ENCODE peak calls at places on chromosomes 4 and X, in five cellular contexts. V is GM12865, Z is hepatocyte, Y is GM20000, J is colonic mucosa. K is an unnamed sample.

GRCh38 chr4:86582453-86582852 is 11.7 kb upstream of the PTPN13 start:
- DNase-seq in V (no peak), Z (no peak), Y (no peak), J (no peak), K (no peak)

GRCh38 chrX:75522565-75523411 is at the start of gene ZDHHC15:
- DNase-seq in J (peak), Z (peak), Y (no peak), V (no peak), K (no peak)

GRCh38 chrX:139831689-139832456 is 101.0 kb downstream of the ATP11C start:
- DNase-seq in Y (no peak), V (peak), J (peak), Z (peak), K (peak)

GRCh38 chr4:25441519-25442117 is 64.6 kb downstream of the ANAPC4 start:
- DNase-seq in Y (peak), J (peak), Z (peak), V (peak), K (peak)

GRCh38 chr4:16256343-16256742 is 30.1 kb upstream of the TAPT1 start:
- DNase-seq in V (no peak), Y (no peak), J (no peak), Z (no peak), K (no peak)

GRCh38 chrX:42934020-42934701 is 156.2 kb upstream of the PPP1R2C start:
- DNase-seq in Y (peak), V (peak), J (peak), Z (no peak), K (peak)

GRCh38 chr4:34182346-34182745 is 2062.0 kb downstream of the ARAP2 start:
- DNase-seq in Z (no peak), V (no peak), J (no peak), Y (no peak), K (no peak)

GRCh38 chr4:155741546-155741945 is 17.3 kb upstream of the GUCY1B1 start:
- DNase-seq in J (no peak), Z (no peak), V (no peak), Y (no peak), K (no peak)

GRCh38 chrX:109049416-109049815 is 313.1 kb upstream of the IRS4 start:
- DNase-seq in J (no peak), Y (no peak), Z (no peak), V (no peak), K (no peak)

GRCh38 chr4:140382732-140383131 is 9.3 kb downstream of the SCOC start:
- DNase-seq in Z (no peak), V (no peak), J (no peak), Y (no peak), K (no peak)

GRCh38 chrX:12115377-12115776 is 22.9 kb upstream of the FRMPD4 start:
- DNase-seq in Y (no peak), J (no peak), V (no peak), Z (no peak), K (no peak)

GRCh38 chr4:140152015-140152703 is 1.8 kb downstream of the MAML3 start:
- DNase-seq in V (no peak), Y (peak), Z (peak), J (peak), K (peak)

GRCh38 chrX:37871626-37872302 is 24.4 kb upstream of the DYNLT3 start:
- DNase-seq in V (no peak), Y (no peak), Z (peak), J (no peak), K (no peak)

GRCh38 chr4:79413032-79413431 is 5.0 kb upstream of the GK2 start:
- DNase-seq in Z (no peak), V (no peak), Y (no peak), J (no peak), K (no peak)

GRCh38 chr4:9765091-9765490 is 16.3 kb upstream of the DRD5 start:
- DNase-seq in V (peak), Y (peak), Z (peak), J (peak), K (peak)

GRCh38 chr4:102736636-102737549 is 23.9 kb downstream of the MANBA start:
- DNase-seq in V (no peak), Z (peak), Y (no peak), J (no peak), K (no peak)

GRCh38 chr4:115108850-115109249 is 4.6 kb downstream of the NDST4 start:
- DNase-seq in Z (no peak), J (no peak), Y (no peak), V (no peak), K (no peak)

GRCh38 chrX:11564546-11564945 is 101.2 kb downstream of the ARHGAP6 start:
- DNase-seq in J (no peak), Y (no peak), V (no peak), Z (no peak), K (no peak)

GRCh38 chrX:15930585-15930984 is 76.0 kb upstream of the AP1S2 start:
- DNase-seq in J (no peak), Y (peak), Z (peak), V (peak), K (peak)

GRCh38 chr4:81237791-81238190 is 22.8 kb upstream of the PRKG2 start:
- DNase-seq in V (no peak), Y (no peak), J (no peak), Z (no peak), K (no peak)

GRCh38 chrX:46029777-46030176 is 515.4 kb downstream of the ZNF674 start:
- DNase-seq in J (no peak), Y (no peak), V (no peak), Z (no peak), K (no peak)

GRCh38 chr4:55866973-55867574 is 13.6 kb downstream of the EXOC1 start:
- DNase-seq in Z (peak), J (no peak), V (peak), Y (peak), K (peak)

GRCh38 chrX:51779306-51779705 is 36.1 kb downstream of the GSPT2 start:
- DNase-seq in J (no peak), Z (no peak), V (no peak), Y (no peak), K (no peak)

GRCh38 chr4:183171484-183172267 is 72.6 kb downstream of the WWC2 start:
- DNase-seq in J (no peak), V (no peak), Y (no peak), Z (no peak), K (no peak)

GRCh38 chr4:137125011-137125410 is 407.3 kb downstream of the PCDH18 start:
- DNase-seq in V (no peak), J (peak), Z (peak), Y (no peak), K (no peak)

GRCh38 chr4:48708610-48709009 is 71.5 kb downstream of the FRYL start:
- DNase-seq in Y (no peak), Z (no peak), J (no peak), V (no peak), K (no peak)

GRCh38 chr4:152640058-152640921 is 39.5 kb downstream of the TMEM154 start:
- DNase-seq in Y (no peak), J (no peak), Z (peak), V (no peak), K (no peak)

GRCh38 chrX:101483705-101484104 is 1.6 kb upstream of the ARMCX4 start:
- DNase-seq in Z (no peak), Y (no peak), J (no peak), V (no peak), K (no peak)

GRCh38 chr4:26447378-26447777 is 42.9 kb downstream of the CCKAR start:
- DNase-seq in Z (no peak), J (no peak), Y (no peak), V (no peak), K (no peak)

GRCh38 chr4:169675825-169676224 is 55.4 kb downstream of the CLCN3 start:
- DNase-seq in J (no peak), Y (no peak), V (no peak), Z (no peak), K (peak)

GRCh38 chr4:6331018-6331417 is 61.4 kb downstream of the WFS1 start:
- DNase-seq in V (peak), J (no peak), Y (peak), Z (peak), K (peak)
- TF ChIP-seq CTCF in V (peak), J (peak), Y (peak), Z (peak), K (peak)

GRCh38 chr4:157128395-157128794 is 52.4 kb downstream of the GLRB start:
- DNase-seq in V (no peak), Z (peak), Y (no peak), J (no peak), K (no peak)
- TF ChIP-seq CTCF in V (no peak), Z (peak), Y (no peak), J (no peak), K (no peak)

DNA sequence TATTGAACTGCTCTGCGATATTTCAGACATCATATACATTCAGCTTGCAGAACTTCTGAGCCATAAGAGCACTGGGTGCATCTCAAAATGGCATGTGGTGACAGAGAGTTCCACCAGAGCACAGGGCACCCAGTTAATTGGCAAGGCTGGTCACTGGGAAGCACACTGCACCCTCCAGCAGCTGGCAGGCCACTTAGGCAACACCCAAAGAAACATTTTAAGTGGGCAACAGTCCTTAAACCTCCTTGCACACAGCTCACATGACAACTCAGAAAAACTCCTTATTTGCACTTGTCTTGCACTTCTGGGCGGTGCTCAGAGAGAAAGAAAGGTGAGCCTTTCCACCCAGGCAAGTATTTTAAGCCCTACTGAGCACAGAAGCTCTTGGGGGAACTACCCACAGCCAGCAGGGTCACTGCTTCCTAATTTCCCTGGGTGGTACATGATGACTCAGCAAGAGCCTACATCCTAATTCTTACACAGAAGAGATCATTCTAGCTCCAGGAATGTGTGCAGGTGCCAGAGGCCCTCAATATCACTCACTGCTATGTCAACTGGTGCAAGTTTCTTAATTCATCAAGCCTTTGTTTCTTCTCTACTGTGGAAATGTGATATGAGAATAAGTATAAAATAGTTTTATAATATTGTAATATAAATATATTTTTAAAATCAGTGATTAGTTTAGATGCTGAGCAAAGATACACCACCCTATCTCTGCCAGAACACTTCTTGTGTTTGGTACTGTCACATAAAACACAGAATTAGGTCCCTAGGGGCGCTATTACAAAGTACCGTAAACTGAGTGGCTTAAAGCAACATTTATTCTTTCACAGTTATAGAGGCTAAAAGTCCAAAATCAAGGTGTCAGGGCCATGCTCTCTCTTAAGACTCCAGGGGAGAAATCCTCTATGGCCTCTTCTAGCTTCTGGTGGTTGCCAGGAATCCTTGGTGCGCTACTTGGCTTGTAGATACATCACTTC is 155.1 kb upstream of the PPARGC1A start:
- DNase-seq in Y (no peak), V (no peak), Z (no peak), J (no peak), K (no peak)
- TF ChIP-seq CTCF in Y (no peak), V (no peak), Z (no peak), J (no peak), K (no peak)

DNA sequence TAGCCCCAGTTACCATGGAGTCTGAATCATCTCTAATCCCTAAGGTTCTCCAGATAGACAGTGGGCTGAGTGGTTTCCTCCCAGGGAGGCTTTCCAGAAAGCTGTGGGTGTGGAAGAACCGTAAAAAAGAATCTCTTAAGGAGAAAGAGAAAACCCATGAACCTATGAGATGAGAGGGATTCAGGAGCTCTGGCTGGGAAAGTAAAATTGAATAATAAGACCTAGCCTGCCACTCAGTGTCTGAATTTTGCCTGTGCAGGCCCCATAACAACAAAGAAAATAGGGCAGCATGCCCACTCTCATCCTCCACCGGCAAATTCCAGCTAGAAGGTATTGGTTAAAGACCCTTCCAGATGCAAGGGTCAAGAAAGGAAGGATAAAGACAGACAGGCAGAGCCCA is 16.9 kb downstream of the AWAT2 start:
- DNase-seq in Y (no peak), V (no peak), J (no peak), Z (no peak), K (no peak)
- TF ChIP-seq CTCF in Y (no peak), V (no peak), J (no peak), Z (no peak), K (no peak)

DNA sequence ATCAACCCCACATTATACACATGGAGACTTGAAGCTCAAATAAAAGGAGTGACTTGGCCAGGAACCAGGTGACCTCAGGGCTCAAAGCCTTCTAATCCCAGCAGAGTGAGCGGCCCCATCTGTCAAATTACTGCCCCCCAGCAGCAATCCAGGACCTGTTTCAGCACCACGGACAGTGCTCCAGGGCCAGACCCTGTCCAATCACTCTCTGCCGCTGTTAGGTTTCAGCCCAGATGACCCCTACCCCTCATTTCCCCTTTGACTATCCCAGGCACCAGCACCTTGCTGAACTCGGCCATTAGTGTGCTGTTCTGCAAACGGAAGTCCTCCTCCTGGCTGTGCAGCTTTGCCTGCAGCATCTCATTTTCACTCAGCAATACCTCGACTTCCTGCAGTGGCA is 5.1 kb downstream of the GRIPAP1 start:
- DNase-seq in Z (no peak), V (no peak), Y (no peak), J (no peak), K (no peak)
- TF ChIP-seq CTCF in Z (no peak), V (no peak), Y (no peak), J (no peak), K (no peak)

GRCh38 chr4:4425119-4425690 is 38.3 kb downstream of the NSG1 start:
- DNase-seq in Z (no peak), J (no peak), Y (no peak), V (no peak), K (no peak)

GRCh38 chr4:4427886-4428285 is 41.0 kb downstream of the NSG1 start:
- DNase-seq in J (no peak), V (no peak), Y (no peak), Z (no peak), K (no peak)

GRCh38 chr4:4427478-4427870 is 40.6 kb downstream of the NSG1 start:
- DNase-seq in Z (no peak), V (no peak), J (no peak), Y (no peak), K (no peak)

GRCh38 chr4:4425696-4426095 is 38.8 kb downstream of the NSG1 start:
- DNase-seq in J (peak), V (no peak), Z (no peak), Y (no peak), K (no peak)

DNA sequence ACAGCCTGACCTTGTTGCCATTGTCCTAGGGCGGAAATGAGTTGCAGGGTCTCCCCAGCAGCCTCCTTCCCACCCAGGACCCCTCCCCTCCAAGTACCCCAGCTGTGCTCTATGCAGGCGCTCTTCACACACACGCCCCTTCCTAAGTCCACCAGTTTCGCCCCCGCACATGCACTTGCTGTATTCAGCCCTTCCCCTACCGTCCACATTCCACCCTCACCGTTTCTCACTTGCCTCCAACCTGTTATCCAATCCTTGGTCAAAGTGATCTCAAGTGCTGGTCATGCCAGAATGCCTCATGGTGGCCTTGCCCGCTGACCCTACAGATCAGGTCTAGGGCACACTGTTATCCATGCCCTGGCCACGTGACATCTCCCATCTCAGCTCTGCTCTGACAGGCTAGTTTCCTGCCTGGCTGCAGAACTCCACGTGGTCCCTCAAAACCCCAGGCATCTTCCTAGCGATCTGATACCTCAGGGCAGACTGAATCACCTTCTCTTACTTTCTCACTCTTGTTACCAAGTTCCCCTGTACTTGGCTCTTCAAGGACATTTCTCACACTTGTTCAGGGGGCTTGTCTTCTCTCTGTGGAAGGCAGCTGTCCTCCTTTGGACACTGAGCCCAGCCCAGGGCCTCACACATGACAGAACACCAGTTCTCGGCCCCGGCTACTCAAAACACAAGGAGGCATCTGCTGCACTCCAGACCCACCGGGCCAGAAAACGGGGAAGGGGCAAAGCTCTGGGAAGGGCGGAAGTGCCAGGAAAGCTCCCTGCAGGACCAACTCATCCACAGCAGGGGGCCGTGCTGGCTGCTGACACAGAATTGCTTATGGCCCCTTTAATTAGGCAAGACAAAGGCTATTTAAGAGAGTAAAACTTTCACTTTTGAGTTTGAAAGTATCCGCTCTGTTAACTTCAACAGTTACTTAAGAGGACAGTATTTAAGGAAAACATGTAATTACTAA is 39.9 kb downstream of the NSG1 start:
- DNase-seq in Z (no peak), Y (no peak), J (no peak), V (no peak), K (no peak)
- TF ChIP-seq CTCF in Z (no peak), Y (no peak), J (no peak), V (no peak), K (no peak)

K was measured in GM13976.